ENCODE peak calls at places on chromosomes 11 and 22, in six cellular contexts. S, F, N, M, A and J are unnamed samples.

GRCh38 chr11:126444072-126444471 is 88.6 kb downstream of the ST3GAL4 start:
- DNase-seq in S (no peak), F (no peak), N (no peak), M (no peak), A (no peak), J (no peak)

GRCh38 chr11:78045851-78046485 is 17.7 kb upstream of the THRSP start:
- DNase-seq in S (peak; percentile 87), F (peak; percentile 96), N (peak; percentile 81), M (peak; percentile 88), A (peak; percentile 86), J (peak; percentile 88)

GRCh38 chr11:62171261-62171723 is 18.7 kb upstream of the SCGB1D1 start:
- DNase-seq in S (peak; percentile 85), F (peak; percentile 95), N (peak; percentile 58), M (peak; percentile 88), A (peak; percentile 85), J (peak; percentile 96)

GRCh38 chr11:117819096-117820040 is 5.2 kb downstream of the FXYD2 start:
- DNase-seq in S (peak; percentile 76), F (no peak), N (peak; percentile 62), M (peak; percentile 72), A (peak; percentile 73), J (peak; percentile 86)

GRCh38 chr11:34787348-34787747 is 128.8 kb downstream of the APIP start:
- DNase-seq in S (no peak), F (no peak), N (no peak), M (no peak), A (no peak), J (no peak)

GRCh38 chr11:1033016-1033798 is 3.3 kb downstream of the MUC6 start:
- DNase-seq in S (no peak), F (no peak), N (no peak), M (no peak), A (no peak), J (no peak)

GRCh38 chr11:18321622-18321990 is 334 bp downstream of the HPS5 start:
- DNase-seq in S (no peak), F (no peak), N (no peak), M (no peak), A (no peak), J (no peak)

GRCh38 chr22:27801616-27802388 is at the start of gene MN1:
- DNase-seq in S (peak; percentile 25), F (no peak), N (peak; percentile 65), M (no peak), A (peak; percentile 78), J (peak; percentile 79)

GRCh38 chr11:120907971-120908370 is 115.9 kb upstream of the TBCEL start:
- DNase-seq in S (no peak), F (no peak), N (no peak), M (no peak), A (no peak), J (no peak)

GRCh38 chr11:116384407-116384806 is 388.4 kb downstream of the BUD13 start:
- DNase-seq in S (no peak), F (no peak), N (no peak), M (peak; percentile 20), A (no peak), J (no peak)

GRCh38 chr11:120576606-120577005 is 65.1 kb downstream of the GRIK4 start:
- DNase-seq in S (no peak), F (no peak), N (no peak), M (no peak), A (no peak), J (no peak)

GRCh38 chr11:126718319-126718718 is 282.3 kb downstream of the KIRREL3 start:
- DNase-seq in S (no peak), F (no peak), N (peak; percentile 11), M (no peak), A (no peak), J (no peak)

GRCh38 chr11:105937738-105938137 is 84.3 kb downstream of the MSANTD4 start:
- DNase-seq in S (no peak), F (no peak), N (no peak), M (no peak), A (no peak), J (no peak)

GRCh38 chr11:118634435-118635236 is 27.2 kb downstream of the PHLDB1 start:
- DNase-seq in S (peak; percentile 88), F (peak; percentile 91), N (no peak), M (peak; percentile 87), A (peak; percentile 86), J (peak; percentile 88)

GRCh38 chr11:111733009-111733408 is 33.2 kb downstream of the PPP2R1B start:
- DNase-seq in S (no peak), F (peak; percentile 91), N (no peak), M (peak; percentile 61), A (peak; percentile 62), J (no peak)

GRCh38 chr22:38051900-38052862 is 5.0 kb upstream of the PICK1 start:
- DNase-seq in S (peak; percentile 83), F (peak; percentile 96), N (peak; percentile 76), M (peak; percentile 83), A (peak; percentile 89), J (peak; percentile 87)

GRCh38 chr11:69912911-69913451 is 93.8 kb upstream of the FGF3 start:
- DNase-seq in S (peak; percentile 27), F (peak; percentile 76), N (no peak), M (peak; percentile 20), A (peak; percentile 27), J (peak; percentile 26)

GRCh38 chr22:36746571-36746970 is 29.3 kb downstream of the IFT27 start:
- DNase-seq in S (no peak), F (peak; percentile 59), N (no peak), M (no peak), A (no peak), J (no peak)

GRCh38 chr11:269146-269890 is 8.9 kb upstream of the NLRP6 start:
- DNase-seq in S (no peak), F (peak; percentile 91), N (no peak), M (peak; percentile 20), A (no peak), J (peak; percentile 16)

GRCh38 chr22:39317756-39318506 is 1.5 kb downstream of the RPL3 start:
- DNase-seq in S (no peak), F (no peak), N (no peak), M (peak; percentile 62), A (no peak), J (no peak)

GRCh38 chr11:5992604-5993251 is 5.9 kb upstream of the OR52L1 start:
- DNase-seq in S (no peak), F (no peak), N (peak; percentile 43), M (no peak), A (no peak), J (no peak)

GRCh38 chr11:116909245-116909644 is 71.8 kb upstream of the APOA1 start:
- DNase-seq in S (no peak), F (no peak), N (no peak), M (no peak), A (no peak), J (no peak)

GRCh38 chr11:8937659-8938058 is 4.9 kb upstream of the C11orf16 start:
- DNase-seq in S (no peak), F (no peak), N (no peak), M (no peak), A (no peak), J (no peak)

GRCh38 chr11:69704508-69705245 is 855 bp upstream of the FGF19 start:
- DNase-seq in S (no peak), F (no peak), N (peak; percentile 60), M (no peak), A (no peak), J (peak; percentile 29)

GRCh38 chr22:37998543-37998942 is 14.2 kb upstream of the SOX10 start:
- DNase-seq in S (no peak), F (no peak), N (no peak), M (no peak), A (no peak), J (no peak)

GRCh38 chr11:106961518-106961917 is 56.8 kb downstream of the GUCY1A2 start:
- DNase-seq in S (no peak), F (no peak), N (no peak), M (no peak), A (no peak), J (no peak)

GRCh38 chr11:68946416-68947090 is 34.2 kb downstream of the MRGPRD start:
- DNase-seq in S (no peak), F (no peak), N (peak; percentile 31), M (peak; percentile 48), A (peak; percentile 24), J (no peak)

GRCh38 chr11:111913031-111913861 is 712 bp downstream of the HSPB2 start:
- DNase-seq in S (no peak), F (no peak), N (no peak), M (no peak), A (peak; percentile 64), J (no peak)

GRCh38 chr11:21321530-21321929 is 652.1 kb downstream of the NELL1 start:
- DNase-seq in S (no peak), F (no peak), N (no peak), M (no peak), A (no peak), J (no peak)

GRCh38 chr11:69286358-69287327 is 7.3 kb upstream of the MYEOV start:
- DNase-seq in S (no peak), F (no peak), N (no peak), M (no peak), A (no peak), J (no peak)

GRCh38 chr11:28259177-28259843 is 151.1 kb downstream of the METTL15 start:
- DNase-seq in S (no peak), F (no peak), N (no peak), M (no peak), A (no peak), J (no peak)

DNA sequence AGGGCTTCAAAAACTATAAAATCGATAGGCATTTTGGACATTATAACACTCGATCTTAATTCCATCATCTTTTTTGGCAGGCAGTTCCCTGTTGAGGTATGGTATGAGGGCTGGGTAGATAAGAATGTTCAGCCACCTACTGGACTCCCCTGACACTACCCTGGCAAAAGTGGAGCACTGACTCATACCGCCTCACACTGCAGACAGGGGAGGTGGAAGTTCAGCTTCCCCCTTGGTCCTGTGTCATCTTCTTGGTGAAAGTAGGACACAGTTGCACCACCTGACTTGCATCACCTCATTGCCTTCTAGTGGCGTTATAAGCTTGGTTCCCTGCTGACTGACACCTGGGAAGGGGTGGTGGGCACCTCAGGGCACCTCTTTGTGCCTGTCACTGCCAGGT is 30.4 kb downstream of the PAAF1 start:
- DNase-seq in S (no peak), F (no peak), N (peak; percentile 75), M (peak; percentile 73), A (peak; percentile 36), J (no peak)
- TF ChIP-seq POLR2A in S (no peak), F (no peak), N (no peak), M (no peak), A (no peak), J (no peak)

GRCh38 chr11:63490551-63491239 is at the start of gene PLAAT5:
- DNase-seq in S (peak; percentile 16), F (no peak), N (no peak), M (no peak), A (peak; percentile 45), J (peak; percentile 71)
- TF ChIP-seq POLR2A in S (no peak), F (no peak), N (no peak), M (no peak), A (no peak), J (no peak)

DNA sequence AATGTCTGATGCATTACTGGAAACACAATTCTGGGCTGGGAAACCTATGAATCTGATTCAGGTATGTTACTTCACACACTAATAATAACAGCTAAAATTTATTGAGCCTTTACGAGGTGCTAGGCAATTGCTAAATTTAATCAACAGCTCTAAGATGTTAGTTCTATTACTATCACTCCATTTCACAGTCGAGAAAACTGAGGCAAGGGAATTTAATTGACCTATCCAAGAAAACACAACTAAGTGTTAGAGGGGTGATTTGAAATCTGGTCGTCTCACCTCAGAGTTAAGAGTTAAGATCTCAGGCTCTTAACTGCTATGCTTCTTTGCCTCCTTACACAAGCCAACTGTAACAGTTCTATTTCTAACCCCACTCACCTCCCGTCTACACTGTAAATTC is 8.8 kb downstream of the MAML2 start:
- DNase-seq in S (no peak), F (no peak), N (no peak), M (no peak), A (no peak), J (no peak)
- TF ChIP-seq POLR2A in S (no peak), F (no peak), N (no peak), M (no peak), A (no peak), J (no peak)

GRCh38 chr22:46084943-46085830 is 65.1 kb upstream of the PPARA start:
- DNase-seq in S (peak; percentile 69), F (peak; percentile 97), N (no peak), M (peak; percentile 86), A (peak; percentile 94), J (peak; percentile 91)
- TF ChIP-seq POLR2A in S (no peak), F (no peak), N (no peak), M (peak; percentile 64), A (peak; percentile 67), J (no peak)